ENCODE peak calls at places on chromosomes 7 and 10, in nine cellular contexts. One of them, this sample, is unnamed.

GRCh38 chr10:27369832-27370231 is 129.2 kb upstream of the ACBD5 start:
- DNase-seq in A549: peak
- DNase-seq in GM13976: no peak
- DNase-seq in spleen: no peak
- DNase-seq in BE2C: no peak
- DNase-seq in left ventricle myocardium inferior: no peak
- DNase-seq in lower lobe of right lung: no peak
- DNase-seq in prostate gland: no peak
- DNase-seq in heart left ventricle: no peak
- DNase-seq in this sample: no peak

GRCh38 chr7:126202177-126202576 is 1050.6 kb downstream of the GRM8 start:
- DNase-seq in A549: no peak
- DNase-seq in BE2C: no peak
- DNase-seq in heart left ventricle: no peak
- DNase-seq in GM13976: no peak
- DNase-seq in lower lobe of right lung: no peak
- DNase-seq in spleen: no peak
- DNase-seq in left ventricle myocardium inferior: no peak
- DNase-seq in prostate gland: no peak
- DNase-seq in this sample: no peak

GRCh38 chr7:141511370-141512335 is 39.6 kb upstream of the AGK start:
- DNase-seq in prostate gland: peak
- DNase-seq in A549: no peak
- DNase-seq in spleen: no peak
- DNase-seq in heart left ventricle: peak
- DNase-seq in BE2C: no peak
- DNase-seq in GM13976: no peak
- DNase-seq in lower lobe of right lung: peak
- DNase-seq in left ventricle myocardium inferior: no peak
- DNase-seq in this sample: peak

GRCh38 chr10:1160561-1160961 is 104.4 kb downstream of the WDR37 start:
- DNase-seq in lower lobe of right lung: no peak
- DNase-seq in spleen: peak
- DNase-seq in GM13976: no peak
- DNase-seq in prostate gland: no peak
- DNase-seq in heart left ventricle: no peak
- DNase-seq in A549: no peak
- DNase-seq in left ventricle myocardium inferior: no peak
- DNase-seq in BE2C: no peak
- DNase-seq in this sample: no peak

GRCh38 chr7:33039905-33040292 is 22.7 kb downstream of the NT5C3A start:
- DNase-seq in heart left ventricle: no peak
- DNase-seq in spleen: no peak
- DNase-seq in lower lobe of right lung: no peak
- DNase-seq in prostate gland: no peak
- DNase-seq in BE2C: no peak
- DNase-seq in left ventricle myocardium inferior: no peak
- DNase-seq in GM13976: no peak
- DNase-seq in A549: no peak
- DNase-seq in this sample: no peak

GRCh38 chr10:114970515-114970914 is 32.5 kb downstream of the TRUB1 start:
- DNase-seq in prostate gland: no peak
- DNase-seq in spleen: no peak
- DNase-seq in lower lobe of right lung: no peak
- DNase-seq in GM13976: no peak
- DNase-seq in BE2C: peak
- DNase-seq in A549: peak
- DNase-seq in heart left ventricle: no peak
- DNase-seq in left ventricle myocardium inferior: no peak
- DNase-seq in this sample: no peak

GRCh38 chr7:52639126-52639525 is 396.3 kb upstream of the POM121L12 start:
- DNase-seq in lower lobe of right lung: no peak
- DNase-seq in left ventricle myocardium inferior: no peak
- DNase-seq in prostate gland: no peak
- DNase-seq in A549: no peak
- DNase-seq in BE2C: no peak
- DNase-seq in heart left ventricle: no peak
- DNase-seq in spleen: no peak
- DNase-seq in GM13976: no peak
- DNase-seq in this sample: no peak

GRCh38 chr7:137965942-137966624 is 35.8 kb downstream of the CREB3L2 start:
- DNase-seq in lower lobe of right lung: no peak
- DNase-seq in prostate gland: no peak
- DNase-seq in spleen: no peak
- DNase-seq in heart left ventricle: no peak
- DNase-seq in A549: no peak
- DNase-seq in BE2C: no peak
- DNase-seq in left ventricle myocardium inferior: no peak
- DNase-seq in GM13976: no peak
- DNase-seq in this sample: no peak

GRCh38 chr7:138753611-138754010 is 44.2 kb upstream of the TMEM213 start:
- DNase-seq in spleen: no peak
- DNase-seq in GM13976: no peak
- DNase-seq in heart left ventricle: no peak
- DNase-seq in BE2C: no peak
- DNase-seq in lower lobe of right lung: no peak
- DNase-seq in prostate gland: no peak
- DNase-seq in left ventricle myocardium inferior: no peak
- DNase-seq in A549: no peak
- DNase-seq in this sample: no peak

GRCh38 chr7:114048386-114049235 is 129.8 kb upstream of the PPP1R3A start:
- DNase-seq in lower lobe of right lung: no peak
- DNase-seq in prostate gland: no peak
- DNase-seq in GM13976: no peak
- DNase-seq in left ventricle myocardium inferior: no peak
- DNase-seq in heart left ventricle: no peak
- DNase-seq in A549: peak
- DNase-seq in BE2C: no peak
- DNase-seq in spleen: no peak
- DNase-seq in this sample: peak

GRCh38 chr7:74343281-74344127 is 54.3 kb downstream of the CLIP2 start:
- DNase-seq in GM13976: no peak
- DNase-seq in A549: peak
- DNase-seq in BE2C: no peak
- DNase-seq in left ventricle myocardium inferior: no peak
- DNase-seq in prostate gland: no peak
- DNase-seq in lower lobe of right lung: no peak
- DNase-seq in heart left ventricle: no peak
- DNase-seq in spleen: no peak
- DNase-seq in this sample: peak

GRCh38 chr10:88161070-88161469 is 297.6 kb downstream of the PTEN start:
- DNase-seq in spleen: no peak
- DNase-seq in GM13976: no peak
- DNase-seq in lower lobe of right lung: no peak
- DNase-seq in BE2C: no peak
- DNase-seq in heart left ventricle: no peak
- DNase-seq in left ventricle myocardium inferior: no peak
- DNase-seq in prostate gland: no peak
- DNase-seq in A549: no peak
- DNase-seq in this sample: no peak

DNA sequence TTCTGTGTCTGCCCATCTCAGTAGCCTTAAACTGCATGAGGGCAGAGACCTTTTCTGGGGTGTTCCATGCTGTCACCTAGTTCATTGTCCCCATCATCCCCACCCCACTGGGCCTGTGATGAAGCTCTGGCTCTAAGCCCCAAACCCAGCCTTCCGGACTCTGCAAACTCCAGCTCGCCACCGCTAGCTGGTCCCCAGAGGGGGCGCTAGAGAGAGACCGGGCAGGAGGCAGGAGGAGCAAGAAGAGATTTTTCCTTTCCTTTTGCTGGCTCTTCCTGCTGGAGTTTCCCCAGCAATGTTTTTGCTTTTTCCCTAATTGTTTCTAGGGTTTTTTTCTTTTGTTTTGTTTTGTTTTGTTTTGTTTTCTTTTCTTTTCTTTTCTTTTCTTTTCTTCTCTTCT is 234.4 kb downstream of the TEX36 start:
- DNase-seq in prostate gland: no peak
- DNase-seq in BE2C: peak
- DNase-seq in left ventricle myocardium inferior: no peak
- DNase-seq in spleen: no peak
- DNase-seq in A549: peak
- DNase-seq in lower lobe of right lung: no peak
- DNase-seq in heart left ventricle: no peak
- DNase-seq in GM13976: no peak
- DNase-seq in this sample: peak
- TF ChIP-seq CTCF in prostate gland: no peak
- TF ChIP-seq CTCF in BE2C: peak
- TF ChIP-seq CTCF in left ventricle myocardium inferior: peak
- TF ChIP-seq CTCF in spleen: no peak
- TF ChIP-seq CTCF in A549: peak
- TF ChIP-seq CTCF in lower lobe of right lung: peak
- TF ChIP-seq CTCF in heart left ventricle: no peak
- TF ChIP-seq CTCF in GM13976: peak
- TF ChIP-seq CTCF in this sample: peak

GRCh38 chr10:122495406-122496340 is 34.3 kb downstream of the HTRA1 start:
- DNase-seq in heart left ventricle: peak
- DNase-seq in lower lobe of right lung: peak
- DNase-seq in spleen: no peak
- DNase-seq in prostate gland: peak
- DNase-seq in GM13976: no peak
- DNase-seq in A549: no peak
- DNase-seq in left ventricle myocardium inferior: no peak
- DNase-seq in BE2C: no peak
- DNase-seq in this sample: no peak
- TF ChIP-seq CTCF in heart left ventricle: no peak
- TF ChIP-seq CTCF in lower lobe of right lung: peak
- TF ChIP-seq CTCF in spleen: no peak
- TF ChIP-seq CTCF in prostate gland: no peak
- TF ChIP-seq CTCF in GM13976: no peak
- TF ChIP-seq CTCF in A549: no peak
- TF ChIP-seq CTCF in left ventricle myocardium inferior: no peak
- TF ChIP-seq CTCF in BE2C: no peak
- TF ChIP-seq CTCF in this sample: no peak

GRCh38 chr10:33381391-33381790 is 46.9 kb upstream of the NRP1 start:
- DNase-seq in GM13976: no peak
- DNase-seq in left ventricle myocardium inferior: no peak
- DNase-seq in A549: no peak
- DNase-seq in heart left ventricle: no peak
- DNase-seq in BE2C: no peak
- DNase-seq in spleen: no peak
- DNase-seq in lower lobe of right lung: no peak
- DNase-seq in prostate gland: no peak
- DNase-seq in this sample: no peak
- TF ChIP-seq CTCF in GM13976: no peak
- TF ChIP-seq CTCF in left ventricle myocardium inferior: no peak
- TF ChIP-seq CTCF in A549: no peak
- TF ChIP-seq CTCF in heart left ventricle: no peak
- TF ChIP-seq CTCF in BE2C: no peak
- TF ChIP-seq CTCF in spleen: no peak
- TF ChIP-seq CTCF in lower lobe of right lung: no peak
- TF ChIP-seq CTCF in prostate gland: no peak
- TF ChIP-seq CTCF in this sample: no peak

DNA sequence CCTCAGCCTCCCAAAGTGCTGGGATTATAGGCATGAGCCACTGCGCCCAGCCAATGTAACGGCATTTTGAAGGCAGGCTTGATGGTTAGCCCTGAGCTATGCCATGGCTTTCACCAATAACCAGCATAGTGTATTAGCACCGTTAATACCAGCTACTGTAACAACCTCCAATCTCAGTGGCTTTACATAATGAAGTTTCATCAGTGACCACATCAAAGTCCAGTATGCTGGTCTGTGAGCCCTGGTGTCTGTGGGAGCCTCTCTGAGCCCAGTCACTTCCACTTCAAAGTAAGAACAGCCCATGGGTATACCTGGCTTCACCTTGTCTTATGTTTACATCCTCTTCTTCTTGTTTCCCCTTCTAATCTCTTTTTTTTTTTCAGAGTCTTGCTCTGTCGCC is 11.6 kb upstream of the ZDHHC4 start:
- DNase-seq in BE2C: no peak
- DNase-seq in heart left ventricle: no peak
- DNase-seq in spleen: no peak
- DNase-seq in GM13976: no peak
- DNase-seq in prostate gland: no peak
- DNase-seq in A549: no peak
- DNase-seq in lower lobe of right lung: no peak
- DNase-seq in left ventricle myocardium inferior: no peak
- DNase-seq in this sample: no peak
- TF ChIP-seq CTCF in BE2C: no peak
- TF ChIP-seq CTCF in heart left ventricle: no peak
- TF ChIP-seq CTCF in spleen: no peak
- TF ChIP-seq CTCF in GM13976: no peak
- TF ChIP-seq CTCF in prostate gland: no peak
- TF ChIP-seq CTCF in A549: no peak
- TF ChIP-seq CTCF in lower lobe of right lung: no peak
- TF ChIP-seq CTCF in left ventricle myocardium inferior: no peak
- TF ChIP-seq CTCF in this sample: no peak

This sample was measured in Calu3.